ENCODE peak calls at places on chromosomes 16 and 17, in five cellular contexts. One of them, this sample, is unnamed.

GRCh38 chr16:30949655-30950515 is 1.0 kb downstream of the ORAI3 start:
- DNase-seq in neuronal stem cell: no peak
- DNase-seq in fibroblast of lung: peak; percentile 75
- DNase-seq in PC-9: peak; percentile 91
- DNase-seq in GM23338: peak; percentile 76
- DNase-seq in this sample: peak; percentile 67

GRCh38 chr17:16926591-16927451 is 45.1 kb downstream of the TNFRSF13B start:
- DNase-seq in PC-9: no peak
- DNase-seq in fibroblast of lung: no peak
- DNase-seq in neuronal stem cell: no peak
- DNase-seq in GM23338: no peak
- DNase-seq in this sample: no peak

GRCh38 chr17:55442462-55442861 is 20.8 kb upstream of the MMD start:
- DNase-seq in neuronal stem cell: no peak
- DNase-seq in PC-9: no peak
- DNase-seq in fibroblast of lung: no peak
- DNase-seq in GM23338: no peak
- DNase-seq in this sample: peak; percentile 16

GRCh38 chr17:68600123-68600880 is 865 bp downstream of the FAM20A start:
- DNase-seq in PC-9: no peak
- DNase-seq in neuronal stem cell: peak; percentile 44
- DNase-seq in fibroblast of lung: no peak
- DNase-seq in GM23338: peak; percentile 84
- DNase-seq in this sample: peak; percentile 75

GRCh38 chr16:57732011-57732410 is 3.6 kb upstream of the KATNB1 start:
- DNase-seq in GM23338: no peak
- DNase-seq in PC-9: no peak
- DNase-seq in fibroblast of lung: no peak
- DNase-seq in neuronal stem cell: no peak
- DNase-seq in this sample: no peak

GRCh38 chr17:29514792-29515191 is 52.0 kb downstream of the ABHD15 start:
- DNase-seq in PC-9: no peak
- DNase-seq in GM23338: no peak
- DNase-seq in neuronal stem cell: no peak
- DNase-seq in fibroblast of lung: peak; percentile 24
- DNase-seq in this sample: no peak

GRCh38 chr16:57192720-57193486 is 6.8 kb downstream of the RSPRY1 start:
- DNase-seq in PC-9: no peak
- DNase-seq in GM23338: no peak
- DNase-seq in neuronal stem cell: no peak
- DNase-seq in fibroblast of lung: peak; percentile 80
- DNase-seq in this sample: no peak

GRCh38 chr17:33267279-33267790 is 25.8 kb downstream of the ASIC2 start:
- DNase-seq in GM23338: no peak
- DNase-seq in PC-9: peak; percentile 50
- DNase-seq in neuronal stem cell: no peak
- DNase-seq in fibroblast of lung: peak; percentile 99
- DNase-seq in this sample: no peak

GRCh38 chr16:58126451-58126968 is 2.7 kb downstream of the CFAP20 start:
- DNase-seq in PC-9: no peak
- DNase-seq in fibroblast of lung: no peak
- DNase-seq in neuronal stem cell: no peak
- DNase-seq in GM23338: no peak
- DNase-seq in this sample: no peak

GRCh38 chr16:35862242-35862641 is 2402.8 kb downstream of the TP53TG3F start:
- DNase-seq in neuronal stem cell: no peak
- DNase-seq in PC-9: no peak
- DNase-seq in fibroblast of lung: no peak
- DNase-seq in GM23338: no peak
- DNase-seq in this sample: no peak

GRCh38 chr17:67421869-67422273 is 44.8 kb downstream of the PITPNC1 start:
- DNase-seq in PC-9: peak; percentile 100
- DNase-seq in fibroblast of lung: peak; percentile 96
- DNase-seq in GM23338: peak; percentile 24
- DNase-seq in neuronal stem cell: no peak
- DNase-seq in this sample: no peak

GRCh38 chr16:58882292-58882691 is 148.2 kb upstream of the GOT2 start:
- DNase-seq in neuronal stem cell: no peak
- DNase-seq in fibroblast of lung: no peak
- DNase-seq in PC-9: no peak
- DNase-seq in GM23338: no peak
- DNase-seq in this sample: no peak

GRCh38 chr17:50953831-50954601 is 87.9 kb upstream of the TOB1 start:
- DNase-seq in GM23338: peak; percentile 58
- DNase-seq in neuronal stem cell: no peak
- DNase-seq in fibroblast of lung: peak; percentile 83
- DNase-seq in PC-9: peak; percentile 5
- DNase-seq in this sample: peak; percentile 69

GRCh38 chr17:633641-634091 is 81.0 kb downstream of the VPS53 start:
- DNase-seq in neuronal stem cell: peak; percentile 37
- DNase-seq in PC-9: no peak
- DNase-seq in fibroblast of lung: peak; percentile 91
- DNase-seq in GM23338: no peak
- DNase-seq in this sample: peak; percentile 49

GRCh38 chr16:17275989-17276530 is 194.7 kb downstream of the XYLT1 start:
- DNase-seq in GM23338: no peak
- DNase-seq in PC-9: no peak
- DNase-seq in fibroblast of lung: no peak
- DNase-seq in neuronal stem cell: no peak
- DNase-seq in this sample: no peak

GRCh38 chr17:74051348-74051747 is 152.1 kb upstream of the RPL38 start:
- DNase-seq in GM23338: no peak
- DNase-seq in fibroblast of lung: no peak
- DNase-seq in neuronal stem cell: no peak
- DNase-seq in PC-9: peak; percentile 16
- DNase-seq in this sample: no peak

GRCh38 chr17:44308865-44309264 is 464 bp downstream of the RUNDC3A start:
- DNase-seq in fibroblast of lung: no peak
- DNase-seq in GM23338: no peak
- DNase-seq in PC-9: no peak
- DNase-seq in neuronal stem cell: no peak
- DNase-seq in this sample: no peak

GRCh38 chr17:14038206-14038605 is 31.1 kb upstream of the COX10 start:
- DNase-seq in neuronal stem cell: no peak
- DNase-seq in fibroblast of lung: peak; percentile 89
- DNase-seq in PC-9: no peak
- DNase-seq in GM23338: no peak
- DNase-seq in this sample: no peak

GRCh38 chr17:72030067-72030899 is 90.5 kb upstream of the SOX9 start:
- DNase-seq in fibroblast of lung: peak; percentile 70
- DNase-seq in PC-9: no peak
- DNase-seq in neuronal stem cell: peak; percentile 45
- DNase-seq in GM23338: peak; percentile 94
- DNase-seq in this sample: peak; percentile 83

GRCh38 chr16:87489434-87490045 is 3.3 kb downstream of the ZCCHC14 start:
- DNase-seq in fibroblast of lung: no peak
- DNase-seq in neuronal stem cell: no peak
- DNase-seq in GM23338: no peak
- DNase-seq in PC-9: no peak
- DNase-seq in this sample: no peak

GRCh38 chr16:87490091-87490798 is 2.6 kb downstream of the ZCCHC14 start:
- DNase-seq in fibroblast of lung: no peak
- DNase-seq in PC-9: no peak
- DNase-seq in neuronal stem cell: no peak
- DNase-seq in GM23338: no peak
- DNase-seq in this sample: peak; percentile 14

GRCh38 chr16:87492721-87493554 is at the start of gene ZCCHC14:
- DNase-seq in neuronal stem cell: peak; percentile 98
- DNase-seq in GM23338: peak; percentile 99
- DNase-seq in fibroblast of lung: peak; percentile 99
- DNase-seq in PC-9: peak; percentile 89
- DNase-seq in this sample: peak; percentile 100

GRCh38 chr16:87495578-87495977 is 2.8 kb upstream of the ZCCHC14 start:
- DNase-seq in neuronal stem cell: no peak
- DNase-seq in PC-9: no peak
- DNase-seq in GM23338: no peak
- DNase-seq in fibroblast of lung: no peak
- DNase-seq in this sample: no peak

GRCh38 chr16:87492241-87492635 is 586 bp downstream of the ZCCHC14 start:
- DNase-seq in fibroblast of lung: no peak
- DNase-seq in PC-9: no peak
- DNase-seq in neuronal stem cell: no peak
- DNase-seq in GM23338: no peak
- DNase-seq in this sample: no peak
- H3K4me1 ChIP-seq in fibroblast of lung: peaks cover 15% of the 10 kb centered on the region
- H3K4me1 ChIP-seq in PC-9: peaks cover 12% of the 10 kb centered on the region
- H3K4me1 ChIP-seq in neuronal stem cell: peaks cover 33% of the 10 kb centered on the region
- H3K4me1 ChIP-seq in GM23338: peaks cover 21% of the 10 kb centered on the region
- H3K4me1 ChIP-seq in this sample: peaks cover 25% of the 10 kb centered on the region

DNA sequence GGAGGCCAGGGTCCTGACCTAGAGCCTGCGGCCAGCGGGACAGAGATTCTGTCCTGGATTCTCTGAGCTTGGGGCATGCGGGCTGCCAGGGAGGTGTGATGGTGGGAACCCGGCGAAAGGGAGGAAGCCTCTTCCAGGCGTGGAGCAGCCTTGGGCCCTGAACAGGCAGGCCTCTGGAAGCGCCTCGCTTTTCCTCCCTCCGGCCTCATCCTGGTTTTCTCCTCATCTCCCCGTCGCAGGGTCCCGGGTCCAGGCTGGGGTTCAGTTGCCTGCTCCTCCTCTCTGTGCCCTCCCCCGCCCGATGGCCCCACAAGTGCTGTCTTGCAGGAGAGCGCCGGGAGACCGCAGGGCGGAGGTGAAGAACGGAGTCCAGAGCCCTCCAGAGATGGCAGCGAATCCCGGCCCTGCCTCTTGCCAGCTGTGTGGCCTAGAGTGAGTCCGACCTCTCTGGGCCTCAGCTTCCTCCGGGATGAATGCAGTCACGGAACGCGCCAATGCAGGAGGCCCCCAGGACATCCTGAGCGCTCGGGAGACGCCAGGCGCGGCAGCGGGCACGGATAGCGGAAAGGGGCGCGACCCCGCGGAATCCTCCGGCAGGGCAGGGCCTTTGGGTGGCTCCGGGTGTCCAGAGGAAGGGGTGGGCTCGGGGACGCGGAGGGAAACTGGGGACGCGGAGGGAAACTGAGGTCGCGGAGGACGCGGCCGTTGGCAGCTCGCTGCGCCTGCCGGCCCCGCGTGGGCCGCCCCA is 553 bp upstream of the RAB11FIP4 start:
- DNase-seq in PC-9: no peak
- DNase-seq in fibroblast of lung: peak; percentile 2
- DNase-seq in GM23338: peak; percentile 55
- DNase-seq in neuronal stem cell: no peak
- DNase-seq in this sample: peak; percentile 37
- H3K4me3 ChIP-seq in PC-9: no peak overlapping the region
- H3K4me3 ChIP-seq in fibroblast of lung: no peak overlapping the region
- H3K4me3 ChIP-seq in GM23338: peak overlapping the region; percentile 67
- H3K4me3 ChIP-seq in neuronal stem cell: peak overlapping the region; percentile 76
- H3K4me3 ChIP-seq in this sample: peak overlapping the region; percentile 51

GRCh38 chr17:49078248-49078647 is 54.3 kb upstream of the B4GALNT2 start:
- DNase-seq in PC-9: no peak
- DNase-seq in GM23338: no peak
- DNase-seq in fibroblast of lung: no peak
- DNase-seq in neuronal stem cell: no peak
- DNase-seq in this sample: no peak

GRCh38 chr17:49074851-49075540 is 57.6 kb upstream of the B4GALNT2 start:
- DNase-seq in GM23338: no peak
- DNase-seq in neuronal stem cell: no peak
- DNase-seq in fibroblast of lung: peak; percentile 42
- DNase-seq in PC-9: no peak
- DNase-seq in this sample: no peak

GRCh38 chr17:49079840-49080663 is 52.5 kb upstream of the B4GALNT2 start:
- DNase-seq in fibroblast of lung: no peak
- DNase-seq in PC-9: no peak
- DNase-seq in GM23338: no peak
- DNase-seq in neuronal stem cell: no peak
- DNase-seq in this sample: no peak

GRCh38 chr17:49071106-49071505 is 61.5 kb upstream of the B4GALNT2 start:
- DNase-seq in GM23338: no peak
- DNase-seq in fibroblast of lung: peak; percentile 20
- DNase-seq in PC-9: no peak
- DNase-seq in neuronal stem cell: no peak
- DNase-seq in this sample: no peak

GRCh38 chr17:49076575-49077384 is 55.8 kb upstream of the B4GALNT2 start:
- DNase-seq in neuronal stem cell: no peak
- DNase-seq in fibroblast of lung: peak; percentile 91
- DNase-seq in PC-9: peak; percentile 86
- DNase-seq in GM23338: no peak
- DNase-seq in this sample: no peak
- H3K4me2 ChIP-seq in neuronal stem cell: no peak overlapping the region
- H3K4me2 ChIP-seq in fibroblast of lung: no peak overlapping the region
- H3K4me2 ChIP-seq in PC-9: peak overlapping the region; percentile 58
- H3K4me2 ChIP-seq in GM23338: no peak overlapping the region
- H3K4me2 ChIP-seq in this sample: no peak overlapping the region

GRCh38 chr17:38466346-38467315 is 38.4 kb downstream of the ARHGAP23 start:
- DNase-seq in neuronal stem cell: no peak
- DNase-seq in PC-9: no peak
- DNase-seq in GM23338: no peak
- DNase-seq in fibroblast of lung: no peak
- DNase-seq in this sample: no peak
- H3K4me1 ChIP-seq in neuronal stem cell: peaks cover 17% of the 10 kb centered on the region
- H3K4me1 ChIP-seq in PC-9: no peaks in the 10 kb centered on the region
- H3K4me1 ChIP-seq in GM23338: no peaks in the 10 kb centered on the region
- H3K4me1 ChIP-seq in fibroblast of lung: peaks cover 47% of the 10 kb centered on the region
- H3K4me1 ChIP-seq in this sample: peaks cover 6% of the 10 kb centered on the region

GRCh38 chr17:75876938-75877751 is 1.2 kb downstream of the TRIM47 start:
- DNase-seq in fibroblast of lung: peak; percentile 93
- DNase-seq in neuronal stem cell: no peak
- DNase-seq in PC-9: peak; percentile 75
- DNase-seq in GM23338: peak; percentile 45
- DNase-seq in this sample: peak; percentile 40
- H3K4me3 ChIP-seq in fibroblast of lung: peak overlapping the region; percentile 32
- H3K4me3 ChIP-seq in neuronal stem cell: peak overlapping the region; percentile 79
- H3K4me3 ChIP-seq in PC-9: peak overlapping the region; percentile 96
- H3K4me3 ChIP-seq in GM23338: peak overlapping the region; percentile 83
- H3K4me3 ChIP-seq in this sample: peak overlapping the region; percentile 24

DNA sequence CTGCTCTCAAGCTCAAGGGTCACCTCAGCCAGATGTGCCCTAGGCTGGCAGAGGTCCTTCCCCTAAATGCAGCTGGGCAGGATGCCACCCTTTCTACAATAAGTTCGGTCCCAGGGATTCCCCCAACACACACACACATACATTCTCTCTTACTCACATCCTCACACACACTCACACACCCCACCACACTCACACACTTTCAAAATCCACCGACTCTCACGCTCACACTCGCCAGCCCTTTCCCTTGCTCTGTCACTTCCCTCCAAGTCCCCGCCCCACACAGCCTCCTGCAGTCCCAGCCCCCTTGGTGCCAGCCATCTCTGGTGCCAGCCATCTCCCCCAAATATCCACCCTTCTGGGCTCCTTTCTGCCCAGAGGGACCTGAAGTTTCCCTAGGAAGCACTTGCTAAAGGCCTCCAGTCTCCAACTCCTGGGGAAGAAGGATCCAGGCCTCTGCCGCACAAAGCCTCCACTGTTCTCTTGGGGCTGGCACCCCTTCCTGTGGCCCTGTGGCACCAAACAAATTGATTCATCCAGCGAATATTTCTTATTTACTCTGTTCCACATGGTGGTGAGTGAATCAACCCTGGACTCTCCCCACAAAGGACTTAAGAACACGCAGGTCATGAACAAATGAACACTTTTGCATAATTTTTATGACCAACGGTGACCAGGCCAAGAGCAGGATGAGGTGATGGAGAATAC is 3.8 kb upstream of the USP36 start:
- DNase-seq in neuronal stem cell: no peak
- DNase-seq in fibroblast of lung: peak; percentile 34
- DNase-seq in GM23338: no peak
- DNase-seq in PC-9: no peak
- DNase-seq in this sample: no peak
- H3K4me2 ChIP-seq in neuronal stem cell: no peak overlapping the region
- H3K4me2 ChIP-seq in fibroblast of lung: no peak overlapping the region
- H3K4me2 ChIP-seq in GM23338: no peak overlapping the region
- H3K4me2 ChIP-seq in PC-9: no peak overlapping the region
- H3K4me2 ChIP-seq in this sample: no peak overlapping the region